ENCODE peak calls at places on chromosomes 3 and 15, in ten cellular contexts. R is AG04450, X is fibroblast of lung, Y is AG09309, K is ovary, J is cardiac fibroblast, P is fibroblast of the aortic adventitia, L is NB4, I is GM06990, U is heart left ventricle. S is an unnamed sample.

GRCh38 chr3:38397320-38397719 is 50.7 kb downstream of the XYLB start:
- DNase-seq in K (no peak), L (peak), J (peak), X (peak), P (peak), U (no peak), I (no peak), Y (no peak), R (no peak), S (peak)

GRCh38 chr15:68812596-68813548 is 7.8 kb downstream of the ANP32A start:
- DNase-seq in P (no peak), U (no peak), J (peak), K (no peak), I (no peak), R (no peak), L (no peak), Y (no peak), X (peak), S (peak)

GRCh38 chr3:5560199-5560598 is 372.7 kb downstream of the EDEM1 start:
- DNase-seq in X (no peak), Y (no peak), K (no peak), I (no peak), P (no peak), R (no peak), U (no peak), L (no peak), J (no peak), S (no peak)

GRCh38 chr3:25899352-25900101 is 109.6 kb downstream of the OXSM start:
- DNase-seq in K (no peak), U (no peak), Y (no peak), I (no peak), X (no peak), R (no peak), J (no peak), P (no peak), L (no peak), S (no peak)

GRCh38 chr3:60403866-60404265 is 847.4 kb downstream of the FHIT start:
- DNase-seq in Y (no peak), J (no peak), P (peak), L (no peak), I (no peak), K (no peak), U (no peak), R (no peak), X (no peak), S (no peak)

GRCh38 chr15:40334941-40335795 is 5.6 kb downstream of the CCDC9B start:
- DNase-seq in U (no peak), X (no peak), I (no peak), Y (no peak), J (no peak), P (no peak), R (no peak), L (peak), K (no peak), S (no peak)

GRCh38 chr15:59165726-59166125 is 40.9 kb upstream of the LDHAL6B start:
- DNase-seq in X (peak), J (no peak), Y (no peak), R (no peak), K (no peak), I (no peak), L (no peak), U (no peak), P (peak), S (no peak)

GRCh38 chr15:73357999-73358665 is 10.6 kb downstream of the HCN4 start:
- DNase-seq in R (no peak), K (no peak), P (no peak), U (no peak), I (no peak), X (no peak), L (no peak), Y (no peak), J (no peak), S (no peak)

GRCh38 chr3:70754314-70754713 is 441.9 kb upstream of the MDFIC2 start:
- DNase-seq in K (no peak), R (no peak), L (peak), X (no peak), P (peak), Y (no peak), U (no peak), I (no peak), J (peak), S (no peak)

GRCh38 chr3:107523361-107524213 is 825 bp downstream of the BBX start:
- DNase-seq in L (peak), P (peak), R (no peak), U (peak), Y (no peak), X (peak), J (peak), K (peak), I (peak), S (peak)

GRCh38 chr3:111070772-111071256 is 802 bp upstream of the NECTIN3 start:
- DNase-seq in P (no peak), R (no peak), X (no peak), K (no peak), I (peak), J (no peak), U (no peak), L (no peak), Y (no peak), S (no peak)

GRCh38 chr15:63938486-63939061 is 104.8 kb upstream of the HERC1 start:
- DNase-seq in U (no peak), X (peak), P (no peak), Y (no peak), L (no peak), R (no peak), J (no peak), K (no peak), I (no peak), S (no peak)

GRCh38 chr15:60476713-60477112 is 2.2 kb downstream of the ICE2 start:
- DNase-seq in P (peak), R (no peak), J (peak), L (no peak), U (no peak), X (peak), I (no peak), K (no peak), Y (peak), S (peak)

GRCh38 chr3:108073712-108074431 is 17.0 kb downstream of the CD47 start:
- DNase-seq in Y (no peak), J (peak), L (no peak), U (no peak), P (peak), I (no peak), R (no peak), K (no peak), X (no peak), S (no peak)

GRCh38 chr3:185401319-185401955 is 38.5 kb downstream of the MAP3K13 start:
- DNase-seq in R (no peak), L (no peak), X (peak), I (no peak), K (no peak), U (no peak), P (peak), J (peak), Y (no peak), S (no peak)

GRCh38 chr15:74833376-74834107 is 7.1 kb downstream of the CPLX3 start:
- DNase-seq in J (no peak), L (peak), R (no peak), P (no peak), U (no peak), X (no peak), I (no peak), Y (no peak), K (no peak), S (no peak)

GRCh38 chr15:52100807-52101206 is 11.8 kb downstream of the BCL2L10 start:
- DNase-seq in I (peak), J (peak), L (peak), U (peak), K (peak), R (peak), Y (peak), P (peak), X (peak), S (peak)

GRCh38 chr3:194054540-194054939 is 81.4 kb upstream of the HES1 start:
- DNase-seq in R (no peak), L (no peak), U (no peak), J (no peak), X (no peak), I (no peak), Y (no peak), P (no peak), K (no peak), S (no peak)

GRCh38 chr15:88498991-88499390 is 31.5 kb downstream of the MRPS11 start:
- DNase-seq in U (no peak), L (no peak), X (no peak), R (no peak), P (no peak), K (no peak), J (no peak), Y (no peak), I (no peak), S (no peak)

GRCh38 chr3:39189648-39190269 is 2.6 kb downstream of the XIRP1 start:
- DNase-seq in J (peak), X (peak), I (peak), U (peak), K (peak), Y (no peak), L (peak), R (no peak), P (peak), S (peak)

GRCh38 chr3:60017631-60018030 is 967.8 kb upstream of the CFAP20DC start:
- DNase-seq in X (peak), Y (no peak), K (no peak), U (no peak), L (peak), I (peak), P (no peak), J (no peak), R (no peak), S (peak)

GRCh38 chr15:101490922-101491738 is 1.6 kb upstream of the PCSK6 start:
- DNase-seq in I (no peak), R (no peak), J (peak), U (no peak), X (no peak), K (no peak), Y (no peak), P (no peak), L (no peak), S (no peak)

GRCh38 chr15:101489236-101489632 is 273 bp downstream of the PCSK6 start:
- DNase-seq in K (peak), U (peak), X (peak), L (peak), R (no peak), P (no peak), Y (no peak), I (no peak), J (peak), S (no peak)

GRCh38 chr15:101488300-101489164 is 975 bp downstream of the PCSK6 start:
- DNase-seq in Y (no peak), I (no peak), R (no peak), P (no peak), K (no peak), J (no peak), L (peak), U (no peak), X (no peak), S (no peak)

GRCh38 chr15:101490408-101490891 is 943 bp upstream of the PCSK6 start:
- DNase-seq in R (no peak), I (no peak), K (no peak), L (no peak), Y (no peak), X (no peak), U (no peak), P (no peak), J (no peak), S (no peak)

DNA sequence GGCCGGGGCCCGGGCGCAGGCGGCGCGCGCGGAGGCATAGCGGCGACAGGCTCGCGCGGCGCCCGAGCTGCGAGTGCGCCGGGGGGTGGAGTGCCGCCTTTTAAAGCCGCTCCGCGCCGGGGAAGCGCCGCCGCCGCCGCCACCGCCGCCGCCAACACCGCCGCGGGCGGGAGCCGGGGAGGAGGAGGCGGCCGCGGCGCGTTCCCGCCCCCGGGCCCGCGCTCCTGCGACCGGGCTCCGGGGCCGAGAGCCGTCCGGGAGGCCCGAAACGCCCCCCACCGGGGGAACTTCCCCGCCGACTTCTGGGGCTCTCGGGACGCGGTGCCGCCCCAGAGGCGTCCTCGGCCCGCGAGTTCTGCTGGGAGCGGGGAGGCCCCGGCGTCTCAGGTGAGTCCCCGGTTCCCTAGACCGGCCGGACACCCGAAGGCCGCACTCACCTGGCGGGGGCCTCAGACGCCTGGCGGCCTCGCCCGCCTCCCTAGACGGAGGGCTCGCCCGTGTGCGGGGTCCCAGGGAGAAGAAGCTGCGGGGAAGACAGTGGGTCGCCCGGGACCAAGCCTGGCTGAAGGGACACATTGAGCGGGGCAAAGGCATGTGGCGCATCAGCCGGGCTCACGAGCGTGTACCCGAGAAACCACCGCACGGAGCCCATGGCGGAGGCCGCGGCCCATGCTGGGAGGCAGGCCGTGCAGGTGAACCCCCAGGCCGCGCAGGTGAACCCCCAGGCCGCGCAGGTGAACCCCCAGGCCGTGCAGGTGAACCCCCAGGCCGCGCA is at the start of gene PCSK6:
- DNase-seq in K (peak), X (peak), L (peak), U (no peak), J (no peak), R (no peak), I (no peak), Y (no peak), P (no peak), S (no peak)
- H3K4me3 ChIP-seq in K (peak), X (no peak), L (no peak), U (peak), J (no peak), R (no peak), I (no peak), Y (no peak), P (peak), S (no peak)

DNA sequence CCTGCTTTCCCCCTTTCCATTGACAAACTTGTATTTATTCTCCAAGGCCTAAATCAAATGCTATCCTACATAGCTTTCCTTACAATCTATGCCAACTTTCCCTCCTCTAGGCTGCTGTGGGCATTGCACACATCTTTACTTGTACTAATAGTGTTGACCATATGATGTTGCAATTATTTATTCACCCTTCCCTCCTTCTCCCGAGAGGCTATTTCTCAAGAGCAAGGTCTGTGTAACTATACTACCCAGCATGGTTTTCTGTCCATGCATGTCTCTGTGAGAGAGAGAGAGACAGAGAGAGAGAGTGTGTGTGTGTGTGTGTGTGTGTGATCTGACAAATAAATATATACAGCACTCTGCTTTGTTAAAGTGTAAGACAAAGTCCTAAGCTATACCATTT is 63.8 kb downstream of the GTPBP8 start:
- DNase-seq in U (no peak), X (peak), K (no peak), R (peak), L (peak), P (peak), J (peak), I (no peak), Y (peak), S (peak)
- TF ChIP-seq CTCF in U (no peak), X (peak), K (no peak), R (peak), L (no peak), P (peak), J (peak), I (no peak), Y (peak), S (no peak)

GRCh38 chr3:120907659-120908029 is 361 bp upstream of the STXBP5L start:
- DNase-seq in X (no peak), P (no peak), J (no peak), I (no peak), K (no peak), L (no peak), Y (no peak), U (no peak), R (no peak), S (no peak)
- H3K4me3 ChIP-seq in X (no peak), P (no peak), J (no peak), I (no peak), K (peak), L (no peak), Y (no peak), U (no peak), R (no peak), S (no peak)

GRCh38 chr3:139670196-139670595 is 7.6 kb downstream of the NMNAT3 start:
- DNase-seq in J (no peak), X (no peak), P (no peak), U (no peak), R (no peak), K (no peak), L (no peak), Y (no peak), I (no peak), S (no peak)
- TF ChIP-seq CTCF in J (no peak), X (no peak), P (no peak), U (no peak), R (no peak), K (no peak), L (no peak), Y (no peak), I (no peak), S (no peak)

GRCh38 chr15:45450468-45450867 is 72.1 kb downstream of the SLC30A4 start:
- DNase-seq in U (no peak), J (no peak), P (no peak), L (no peak), X (no peak), Y (no peak), R (no peak), K (no peak), I (no peak), S (no peak)
- H3K4me3 ChIP-seq in U (no peak), J (no peak), P (no peak), L (no peak), X (no peak), Y (no peak), R (no peak), K (no peak), I (no peak), S (no peak)

GRCh38 chr3:124057453-124057852 is 65.5 kb upstream of the ROPN1 start:
- DNase-seq in X (no peak), I (no peak), Y (no peak), R (no peak), J (no peak), U (peak), L (no peak), K (peak), P (no peak), S (no peak)

GRCh38 chr3:124059580-124059979 is 67.7 kb upstream of the ROPN1 start:
- DNase-seq in X (peak), Y (peak), L (no peak), R (no peak), J (peak), I (no peak), U (no peak), P (peak), K (no peak), S (no peak)

GRCh38 chr3:124064050-124064449 is 72.1 kb upstream of the ROPN1 start:
- DNase-seq in J (no peak), U (no peak), I (no peak), Y (no peak), P (no peak), L (no peak), R (no peak), K (no peak), X (no peak), S (no peak)

DNA sequence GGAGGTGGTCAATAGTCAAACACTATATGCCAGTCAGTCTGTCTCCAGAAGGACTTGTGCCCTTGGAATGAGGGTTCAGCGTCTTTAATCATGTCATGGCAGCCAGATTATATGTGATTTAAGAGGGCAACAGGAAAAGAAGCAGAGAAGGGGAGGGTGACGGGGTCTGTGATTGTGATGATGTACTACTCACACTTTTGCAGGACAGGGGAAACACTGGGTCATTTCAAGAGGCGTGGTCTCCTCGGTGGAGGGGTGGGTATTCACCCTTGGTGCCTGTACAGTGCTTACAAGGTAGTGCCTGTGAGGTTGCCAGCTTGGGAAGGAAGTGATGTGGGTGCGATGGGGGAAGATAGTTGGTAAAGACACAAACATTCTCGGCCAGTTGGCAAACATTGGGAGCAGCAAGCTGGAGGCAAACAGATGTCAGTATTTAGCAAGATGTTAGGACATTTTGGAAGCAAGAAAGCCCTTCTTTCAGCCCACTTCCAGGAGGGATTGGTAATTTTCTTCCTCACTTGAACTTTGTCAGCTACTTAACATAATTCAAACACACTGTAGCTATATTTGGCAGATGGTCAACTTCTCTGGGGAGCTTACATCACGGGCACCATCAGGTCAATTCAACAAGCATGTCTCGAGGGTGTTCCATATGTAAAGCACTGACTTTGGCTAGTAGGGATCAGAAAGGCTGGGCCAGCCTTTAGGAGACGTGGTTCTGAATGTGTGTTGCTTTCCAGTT is 71.4 kb upstream of the ROPN1 start:
- DNase-seq in R (peak), U (no peak), X (peak), P (no peak), K (no peak), L (no peak), J (no peak), I (no peak), Y (no peak), S (peak)
- TF ChIP-seq CTCF in R (no peak), U (no peak), X (no peak), P (no peak), K (no peak), L (no peak), J (no peak), I (no peak), Y (no peak), S (no peak)

S was measured in astrocyte of the spinal cord.